ENCODE peak calls at places on chromosomes 11 and 22, in seven cellular contexts. One of them, this sample, is unnamed.

GRCh38 chr11:126460417-126461095 is 105.1 kb downstream of the ST3GAL4 start:
- ATAC-seq in activated CD8-positive, alpha-beta T cell treated with anti-CD3 and anti-CD28 coated beads, Interleukin-2, amount 10 ng/mL, durations not matched to agents 7 days and 5 days: no peak
- ATAC-seq in stimulated activated naive CD8-positive, alpha-beta T cell treated with anti-CD3 and anti-CD28 coated beads, Interleukin-15, amount 100 ng/mL, for 72 hours: no peak
- ATAC-seq in activated naive CD8-positive, alpha-beta T cell treated with anti-CD3 and anti-CD28 coated beads, Interleukin-2, amount 10 ng/mL, durations not matched to agents 7 days and 5 days: no peak
- ATAC-seq in left ventricle myocardium superior: peak
- ATAC-seq in right cardiac atrium: no peak
- ATAC-seq in T-cell: no peak
- ATAC-seq in this sample: no peak

GRCh38 chr11:105975128-105975527 is 46.9 kb downstream of the MSANTD4 start:
- ATAC-seq in activated CD8-positive, alpha-beta T cell treated with anti-CD3 and anti-CD28 coated beads, Interleukin-2, amount 10 ng/mL, durations not matched to agents 7 days and 5 days: no peak
- ATAC-seq in stimulated activated naive CD8-positive, alpha-beta T cell treated with anti-CD3 and anti-CD28 coated beads, Interleukin-15, amount 100 ng/mL, for 72 hours: no peak
- ATAC-seq in activated naive CD8-positive, alpha-beta T cell treated with anti-CD3 and anti-CD28 coated beads, Interleukin-2, amount 10 ng/mL, durations not matched to agents 7 days and 5 days: no peak
- ATAC-seq in left ventricle myocardium superior: no peak
- ATAC-seq in right cardiac atrium: no peak
- ATAC-seq in T-cell: no peak
- ATAC-seq in this sample: no peak

GRCh38 chr11:2621919-2622318 is 77.9 kb downstream of the KCNQ1OT1 start:
- ATAC-seq in activated CD8-positive, alpha-beta T cell treated with anti-CD3 and anti-CD28 coated beads, Interleukin-2, amount 10 ng/mL, durations not matched to agents 7 days and 5 days: no peak
- ATAC-seq in stimulated activated naive CD8-positive, alpha-beta T cell treated with anti-CD3 and anti-CD28 coated beads, Interleukin-15, amount 100 ng/mL, for 72 hours: no peak
- ATAC-seq in activated naive CD8-positive, alpha-beta T cell treated with anti-CD3 and anti-CD28 coated beads, Interleukin-2, amount 10 ng/mL, durations not matched to agents 7 days and 5 days: peak
- ATAC-seq in left ventricle myocardium superior: no peak
- ATAC-seq in right cardiac atrium: no peak
- ATAC-seq in T-cell: no peak
- ATAC-seq in this sample: no peak

GRCh38 chr11:77038825-77039326 is 4.7 kb downstream of the B3GNT6 start:
- ATAC-seq in activated CD8-positive, alpha-beta T cell treated with anti-CD3 and anti-CD28 coated beads, Interleukin-2, amount 10 ng/mL, durations not matched to agents 7 days and 5 days: no peak
- ATAC-seq in stimulated activated naive CD8-positive, alpha-beta T cell treated with anti-CD3 and anti-CD28 coated beads, Interleukin-15, amount 100 ng/mL, for 72 hours: peak
- ATAC-seq in activated naive CD8-positive, alpha-beta T cell treated with anti-CD3 and anti-CD28 coated beads, Interleukin-2, amount 10 ng/mL, durations not matched to agents 7 days and 5 days: no peak
- ATAC-seq in left ventricle myocardium superior: no peak
- ATAC-seq in right cardiac atrium: peak
- ATAC-seq in T-cell: no peak
- ATAC-seq in this sample: no peak

GRCh38 chr11:85164743-85165142 is 462.4 kb downstream of the DLG2 start:
- ATAC-seq in activated CD8-positive, alpha-beta T cell treated with anti-CD3 and anti-CD28 coated beads, Interleukin-2, amount 10 ng/mL, durations not matched to agents 7 days and 5 days: no peak
- ATAC-seq in stimulated activated naive CD8-positive, alpha-beta T cell treated with anti-CD3 and anti-CD28 coated beads, Interleukin-15, amount 100 ng/mL, for 72 hours: no peak
- ATAC-seq in activated naive CD8-positive, alpha-beta T cell treated with anti-CD3 and anti-CD28 coated beads, Interleukin-2, amount 10 ng/mL, durations not matched to agents 7 days and 5 days: no peak
- ATAC-seq in left ventricle myocardium superior: no peak
- ATAC-seq in right cardiac atrium: no peak
- ATAC-seq in T-cell: no peak
- ATAC-seq in this sample: no peak

GRCh38 chr11:114239632-114240224 is 56.5 kb upstream of the NNMT start:
- ATAC-seq in activated CD8-positive, alpha-beta T cell treated with anti-CD3 and anti-CD28 coated beads, Interleukin-2, amount 10 ng/mL, durations not matched to agents 7 days and 5 days: no peak
- ATAC-seq in stimulated activated naive CD8-positive, alpha-beta T cell treated with anti-CD3 and anti-CD28 coated beads, Interleukin-15, amount 100 ng/mL, for 72 hours: no peak
- ATAC-seq in activated naive CD8-positive, alpha-beta T cell treated with anti-CD3 and anti-CD28 coated beads, Interleukin-2, amount 10 ng/mL, durations not matched to agents 7 days and 5 days: no peak
- ATAC-seq in left ventricle myocardium superior: no peak
- ATAC-seq in right cardiac atrium: no peak
- ATAC-seq in T-cell: no peak
- ATAC-seq in this sample: no peak

GRCh38 chr11:126421243-126421642 is 65.8 kb downstream of the ST3GAL4 start:
- ATAC-seq in activated CD8-positive, alpha-beta T cell treated with anti-CD3 and anti-CD28 coated beads, Interleukin-2, amount 10 ng/mL, durations not matched to agents 7 days and 5 days: no peak
- ATAC-seq in stimulated activated naive CD8-positive, alpha-beta T cell treated with anti-CD3 and anti-CD28 coated beads, Interleukin-15, amount 100 ng/mL, for 72 hours: no peak
- ATAC-seq in activated naive CD8-positive, alpha-beta T cell treated with anti-CD3 and anti-CD28 coated beads, Interleukin-2, amount 10 ng/mL, durations not matched to agents 7 days and 5 days: no peak
- ATAC-seq in left ventricle myocardium superior: peak
- ATAC-seq in right cardiac atrium: peak
- ATAC-seq in T-cell: no peak
- ATAC-seq in this sample: no peak

GRCh38 chr22:18067121-18067520 is 10.7 kb upstream of the PEX26 start:
- ATAC-seq in activated CD8-positive, alpha-beta T cell treated with anti-CD3 and anti-CD28 coated beads, Interleukin-2, amount 10 ng/mL, durations not matched to agents 7 days and 5 days: no peak
- ATAC-seq in stimulated activated naive CD8-positive, alpha-beta T cell treated with anti-CD3 and anti-CD28 coated beads, Interleukin-15, amount 100 ng/mL, for 72 hours: no peak
- ATAC-seq in activated naive CD8-positive, alpha-beta T cell treated with anti-CD3 and anti-CD28 coated beads, Interleukin-2, amount 10 ng/mL, durations not matched to agents 7 days and 5 days: no peak
- ATAC-seq in left ventricle myocardium superior: no peak
- ATAC-seq in right cardiac atrium: no peak
- ATAC-seq in T-cell: no peak
- ATAC-seq in this sample: no peak

GRCh38 chr11:76131585-76131984 is 74.7 kb downstream of the WNT11 start:
- ATAC-seq in activated CD8-positive, alpha-beta T cell treated with anti-CD3 and anti-CD28 coated beads, Interleukin-2, amount 10 ng/mL, durations not matched to agents 7 days and 5 days: no peak
- ATAC-seq in stimulated activated naive CD8-positive, alpha-beta T cell treated with anti-CD3 and anti-CD28 coated beads, Interleukin-15, amount 100 ng/mL, for 72 hours: no peak
- ATAC-seq in activated naive CD8-positive, alpha-beta T cell treated with anti-CD3 and anti-CD28 coated beads, Interleukin-2, amount 10 ng/mL, durations not matched to agents 7 days and 5 days: no peak
- ATAC-seq in left ventricle myocardium superior: peak
- ATAC-seq in right cardiac atrium: peak
- ATAC-seq in T-cell: no peak
- ATAC-seq in this sample: no peak

GRCh38 chr11:6298605-6299004 is 21.7 kb downstream of the CAVIN3 start:
- ATAC-seq in activated CD8-positive, alpha-beta T cell treated with anti-CD3 and anti-CD28 coated beads, Interleukin-2, amount 10 ng/mL, durations not matched to agents 7 days and 5 days: no peak
- ATAC-seq in stimulated activated naive CD8-positive, alpha-beta T cell treated with anti-CD3 and anti-CD28 coated beads, Interleukin-15, amount 100 ng/mL, for 72 hours: peak
- ATAC-seq in activated naive CD8-positive, alpha-beta T cell treated with anti-CD3 and anti-CD28 coated beads, Interleukin-2, amount 10 ng/mL, durations not matched to agents 7 days and 5 days: peak
- ATAC-seq in left ventricle myocardium superior: peak
- ATAC-seq in right cardiac atrium: peak
- ATAC-seq in T-cell: no peak
- ATAC-seq in this sample: peak